ENCODE peak calls at places on chromosomes 12 and 14, in four cellular contexts. G, V, R and A are unnamed samples.
A peak's percentile ranks its signal among the peaks of the same experiment; 100 is the strongest.

GRCh38 chr14:30553311-30553989 is 5.5 kb upstream of the G2E3 start:
- DNase-seq in G (no peak), V (no peak), R (no peak), A (no peak)

GRCh38 chr12:34342048-34342447 is 319.8 kb downstream of the ALG10 start:
- DNase-seq in G (no peak), V (peak; percentile 21), R (no peak), A (no peak)

GRCh38 chr12:6667559-6668210 is 4.8 kb upstream of the ING4 start:
- DNase-seq in G (no peak), V (no peak), R (no peak), A (no peak)

GRCh38 chr12:109900752-109901580 is 892 bp downstream of the TCHP start:
- DNase-seq in G (no peak), V (peak; percentile 36), R (peak; percentile 61), A (no peak)

GRCh38 chr14:103545219-103545914 is 16.4 kb downstream of the TRMT61A start:
- DNase-seq in G (no peak), V (no peak), R (no peak), A (no peak)

GRCh38 chr12:119308743-119309456 is 25.6 kb upstream of the CCDC60 start:
- DNase-seq in G (no peak), V (no peak), R (peak; percentile 48), A (no peak)

GRCh38 chr12:43233861-43234260 is 318.1 kb downstream of the ADAMTS20 start:
- DNase-seq in G (no peak), V (no peak), R (no peak), A (no peak)

GRCh38 chr12:83102499-83102898 is 415.8 kb downstream of the TMTC2 start:
- DNase-seq in G (no peak), V (no peak), R (no peak), A (no peak)

GRCh38 chr12:27814851-27815591 is 35.0 kb upstream of the MANSC4 start:
- DNase-seq in G (no peak), V (no peak), R (no peak), A (no peak)

GRCh38 chr12:106769546-106769945 is 4.9 kb upstream of the RIC8B start:
- DNase-seq in G (no peak), V (no peak), R (peak; percentile 33), A (no peak)

GRCh38 chr12:122023339-122024131 is 1.9 kb downstream of the BCL7A start:
- DNase-seq in G (peak; percentile 80), V (peak; percentile 69), R (peak; percentile 57), A (no peak)

GRCh38 chr14:54804720-54805060 is 97.9 kb downstream of the GCH1 start:
- DNase-seq in G (no peak), V (no peak), R (peak; percentile 55), A (no peak)

GRCh38 chr14:22915886-22916521 is 2.9 kb downstream of the RBM23 start:
- DNase-seq in G (peak; percentile 74), V (no peak), R (no peak), A (no peak)

GRCh38 chr12:48027183-48028002 is 23.1 kb upstream of the COL2A1 start:
- DNase-seq in G (no peak), V (no peak), R (peak; percentile 45), A (no peak)

GRCh38 chr12:115570271-115570777 is 707.2 kb downstream of the MED13L start:
- DNase-seq in G (no peak), V (no peak), R (no peak), A (no peak)

GRCh38 chr14:76761849-76762616 is 765 bp downstream of the VASH1 start:
- DNase-seq in G (no peak), V (no peak), R (no peak), A (no peak)

GRCh38 chr12:71135812-71136176 is 22.0 kb downstream of the TSPAN8 start:
- DNase-seq in G (no peak), V (no peak), R (no peak), A (no peak)

GRCh38 chr12:102824218-102824835 is 92.7 kb downstream of the PAH start:
- DNase-seq in G (peak; percentile 18), V (peak; percentile 38), R (peak; percentile 92), A (no peak)

GRCh38 chr14:68110989-68111704 is 291.6 kb downstream of the RAD51B start:
- DNase-seq in G (no peak), V (no peak), R (no peak), A (peak; percentile 21)

GRCh38 chr14:96894966-96895365 is 97.8 kb downstream of the VRK1 start:
- DNase-seq in G (no peak), V (no peak), R (no peak), A (no peak)

GRCh38 chr12:40446385-40446784 is 221.6 kb downstream of the LRRK2 start:
- DNase-seq in G (peak; percentile 12), V (peak; percentile 24), R (no peak), A (no peak)

GRCh38 chr12:130875193-130875592 is 3.3 kb downstream of the RAN start:
- DNase-seq in G (no peak), V (no peak), R (no peak), A (no peak)

GRCh38 chr12:20695232-20695631 is at the start of gene SLCO1C1:
- DNase-seq in G (no peak), V (no peak), R (peak; percentile 54), A (no peak)

GRCh38 chr12:80445083-80445482 is 1.0 kb downstream of the PTPRQ start:
- DNase-seq in G (no peak), V (no peak), R (no peak), A (no peak)

GRCh38 chr12:80441921-80442320 is 2.1 kb upstream of the PTPRQ start:
- DNase-seq in G (no peak), V (no peak), R (no peak), A (no peak)

GRCh38 chr12:80443974-80444666 is at the start of gene PTPRQ:
- DNase-seq in G (no peak), V (no peak), R (no peak), A (no peak)

GRCh38 chr12:80442426-80443222 is 1.4 kb upstream of the PTPRQ start:
- DNase-seq in G (peak; percentile 20), V (no peak), R (no peak), A (no peak)
- TF ChIP-seq ATF2 in G (no peak), V (no peak), R (no peak), A (no peak)

GRCh38 chr12:176321-177181 is 37.4 kb downstream of the SLC6A12 start:
- DNase-seq in G (peak; percentile 61), V (no peak), R (no peak), A (no peak)
- H3K27ac ChIP-seq in G (no peak overlapping the region), V (no peak overlapping the region), R (no peak overlapping the region), A (no peak overlapping the region)

DNA sequence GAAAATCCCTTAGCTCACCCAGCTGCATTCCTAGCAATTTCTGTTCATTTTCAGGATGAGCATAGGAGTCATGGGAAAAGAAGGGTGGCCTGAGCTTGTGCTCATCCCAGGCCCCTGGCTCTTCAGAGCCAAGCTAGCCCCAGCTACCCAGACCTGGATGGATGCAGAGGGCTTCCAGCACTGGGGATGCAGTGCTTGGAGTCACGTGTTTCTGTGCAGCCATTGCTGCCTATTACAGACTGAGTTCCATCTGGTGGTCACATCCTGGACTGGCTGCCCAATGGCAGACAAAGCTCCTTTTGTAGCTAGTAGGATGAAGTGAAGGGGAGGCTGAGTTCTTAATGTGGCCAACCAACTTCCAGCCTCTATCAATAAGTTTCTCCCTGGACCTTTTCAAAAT is 54.2 kb upstream of the JDP2 start:
- DNase-seq in G (no peak), V (no peak), R (no peak), A (no peak)
- TF ChIP-seq CREB1 in G (no peak), V (no peak), R (no peak), A (no peak)

DNA sequence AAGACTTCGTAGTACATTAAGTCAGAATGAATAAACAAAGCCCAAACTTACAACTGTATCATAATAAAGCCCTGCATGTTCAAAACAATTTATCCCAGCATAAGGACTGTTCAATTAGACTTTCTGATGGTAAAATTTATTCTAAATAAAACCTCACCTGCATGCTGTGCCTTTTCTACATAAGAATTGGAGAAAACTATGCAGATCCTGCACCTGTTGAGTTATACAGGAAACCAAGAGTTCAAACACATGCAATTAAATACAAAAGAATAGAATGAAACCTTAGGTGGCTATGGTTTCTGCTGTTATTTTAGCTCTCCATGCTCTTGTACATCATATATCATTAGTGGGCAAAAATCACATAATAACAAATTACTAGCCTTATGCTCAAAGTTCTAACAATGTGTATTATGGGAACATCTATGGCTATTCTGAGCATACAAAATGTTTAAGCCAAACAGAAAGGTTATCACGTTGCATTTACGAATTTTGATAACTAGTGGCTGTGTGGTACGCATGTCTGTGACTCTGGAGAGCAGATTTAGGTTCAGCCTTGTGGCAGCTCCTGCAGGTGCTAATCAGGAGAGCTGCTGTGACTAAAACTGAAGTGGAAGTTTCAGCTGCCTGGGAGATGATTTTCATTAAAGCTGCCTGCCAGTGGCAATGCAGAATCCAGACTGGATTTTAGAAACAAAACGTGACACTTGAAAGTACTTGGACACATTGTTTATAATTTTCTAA is 36.1 kb upstream of the LRFN5 start:
- DNase-seq in G (no peak), V (no peak), R (no peak), A (no peak)
- TF ChIP-seq ATF2 in G (no peak), V (no peak), R (no peak), A (no peak)

GRCh38 chr12:50221228-50222008 is 54.2 kb upstream of the CERS5 start:
- DNase-seq in G (no peak), V (no peak), R (no peak), A (peak; percentile 53)
- H3K27ac ChIP-seq in G (no peak overlapping the region), V (peak overlapping the region; percentile 82), R (peak overlapping the region; percentile 48), A (peak overlapping the region; percentile 84)

GRCh38 chr12:57657744-57658143 is 24.7 kb upstream of the B4GALNT1 start:
- DNase-seq in G (no peak), V (no peak), R (no peak), A (no peak)
- TF ChIP-seq CREB1 in G (no peak), V (no peak), R (no peak), A (no peak)

GRCh38 chr12:4446335-4446734 is 720 bp upstream of the FGF6 start:
- DNase-seq in G (no peak), V (no peak), R (peak; percentile 14), A (no peak)
- TF ChIP-seq ATF2 in G (no peak), V (no peak), R (no peak), A (no peak)